ENCODE peak calls at places on chromosomes 12 and 14, in four cellular contexts. X is small intestine, N is tibial nerve, H is IMR-90. T is an unnamed sample.
A peak's percentile ranks its signal among the peaks of the same experiment; 100 is the strongest.

GRCh38 chr12:68291396-68292036 is 38.1 kb upstream of the IL22 start:
- DNase-seq in X (no peak), N (no peak), H (no peak), T (no peak)

GRCh38 chr14:104978774-104979691 is 859 bp upstream of the AHNAK2 start:
- DNase-seq in X (no peak), N (no peak), H (no peak), T (no peak)

GRCh38 chr12:62250671-62251608 is 9.3 kb upstream of the USP15 start:
- DNase-seq in X (no peak), N (no peak), H (peak; percentile 58), T (peak; percentile 82)

GRCh38 chr12:82972624-82973023 is 285.9 kb downstream of the TMTC2 start:
- DNase-seq in X (no peak), N (no peak), H (no peak), T (no peak)

GRCh38 chr12:94571556-94571955 is 78.8 kb downstream of the TMCC3 start:
- DNase-seq in X (peak; percentile 97), N (no peak), H (peak; percentile 76), T (peak; percentile 78)

GRCh38 chr12:108116254-108116653 is 12.8 kb upstream of the WSCD2 start:
- DNase-seq in X (no peak), N (no peak), H (no peak), T (no peak)

GRCh38 chr12:26870491-26871419 is 37.8 kb upstream of the ITPR2 start:
- DNase-seq in X (peak; percentile 46), N (no peak), H (peak; percentile 57), T (peak; percentile 95)

GRCh38 chr14:75002392-75003249 is at the start of gene EIF2B2:
- DNase-seq in X (peak; percentile 98), N (peak; percentile 96), H (peak; percentile 94), T (peak; percentile 96)

GRCh38 chr12:50120953-50121352 is 8.9 kb downstream of the COX14 start:
- DNase-seq in X (peak; percentile 55), N (no peak), H (no peak), T (no peak)

GRCh38 chr12:48970702-48971334 is 717 bp downstream of the WNT10B start:
- DNase-seq in X (no peak), N (no peak), H (no peak), T (no peak)
- H3K4me3 ChIP-seq in X (no peak overlapping the region), N (no peak overlapping the region), H (no peak overlapping the region), T (peak overlapping the region; percentile 48)

GRCh38 chr14:36522972-36523685 is 3.1 kb upstream of the NKX2-1 start:
- DNase-seq in X (no peak), N (no peak), H (no peak), T (no peak)

GRCh38 chr14:36522347-36522971 is 2.4 kb upstream of the NKX2-1 start:
- DNase-seq in X (no peak), N (no peak), H (no peak), T (no peak)

GRCh38 chr14:36520601-36521525 is 831 bp upstream of the NKX2-1 start:
- DNase-seq in X (peak; percentile 5), N (no peak), H (peak; percentile 2), T (no peak)

GRCh38 chr14:36519431-36520321 is at the start of gene NKX2-1:
- DNase-seq in X (no peak), N (no peak), H (no peak), T (no peak)

GRCh38 chr14:36521598-36522345 is 1.7 kb upstream of the NKX2-1 start:
- DNase-seq in X (no peak), N (no peak), H (no peak), T (no peak)
- H3K4me3 ChIP-seq in X (no peak overlapping the region), N (no peak overlapping the region), H (no peak overlapping the region), T (no peak overlapping the region)

DNA sequence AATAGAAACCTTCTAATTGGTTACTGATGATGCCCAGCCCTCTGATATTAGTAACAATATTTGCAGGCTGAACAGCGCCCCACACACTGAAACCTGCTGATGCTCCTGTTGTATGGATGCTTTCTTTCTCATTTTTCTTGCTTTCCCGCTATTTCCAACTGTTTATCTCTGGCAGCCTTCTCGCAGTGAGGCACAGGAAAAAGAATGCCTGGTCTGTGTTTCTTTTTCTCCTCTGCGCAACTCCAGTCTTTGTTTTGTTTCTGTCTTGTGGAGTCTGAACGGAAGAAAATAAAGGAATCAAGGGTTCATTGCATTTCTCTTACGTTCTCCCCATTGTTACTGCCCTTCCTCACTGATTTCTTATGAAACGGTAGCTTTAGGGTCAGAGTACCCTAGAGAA is 451.2 kb downstream of the EGLN3 start:
- DNase-seq in X (no peak), N (no peak), H (no peak), T (no peak)
- H3K4me3 ChIP-seq in X (no peak overlapping the region), N (no peak overlapping the region), H (no peak overlapping the region), T (no peak overlapping the region)

DNA sequence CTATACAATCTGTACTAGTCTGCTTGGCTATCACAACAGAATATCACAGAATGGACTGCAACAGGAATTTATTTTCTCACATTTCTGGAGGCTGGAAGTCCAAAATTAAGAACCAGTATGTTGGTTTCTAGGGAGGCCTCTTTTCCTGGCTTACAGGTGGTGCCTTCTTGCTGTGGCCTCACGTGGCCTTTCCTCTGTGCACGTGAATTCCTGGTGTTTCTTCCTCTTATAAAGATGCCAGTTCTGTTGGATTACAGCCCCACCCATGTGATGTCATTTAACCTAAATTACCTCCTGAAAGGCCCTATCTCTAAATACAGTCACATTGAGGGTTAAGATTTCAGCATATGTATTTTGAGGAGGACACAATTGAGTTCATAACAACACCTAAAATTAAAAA is 32.1 kb upstream of the C2CD5 start:
- DNase-seq in X (peak; percentile 42), N (no peak), H (no peak), T (no peak)
- H3K4me3 ChIP-seq in X (no peak overlapping the region), N (no peak overlapping the region), H (no peak overlapping the region), T (no peak overlapping the region)

GRCh38 chr14:81157431-81157830 is 63.3 kb downstream of the GTF2A1 start:
- DNase-seq in X (no peak), N (no peak), H (no peak), T (no peak)

GRCh38 chr14:81147140-81147897 is 73.4 kb downstream of the GTF2A1 start:
- DNase-seq in X (no peak), N (no peak), H (no peak), T (no peak)

GRCh38 chr14:81148635-81149034 is 72.1 kb downstream of the GTF2A1 start:
- DNase-seq in X (no peak), N (no peak), H (no peak), T (no peak)

GRCh38 chr14:81153187-81153586 is 67.6 kb downstream of the GTF2A1 start:
- DNase-seq in X (no peak), N (no peak), H (no peak), T (no peak)
- H3K4me3 ChIP-seq in X (no peak overlapping the region), N (no peak overlapping the region), H (no peak overlapping the region), T (no peak overlapping the region)

GRCh38 chr12:6829532-6830220 is 1.5 kb downstream of the P3H3 start:
- DNase-seq in X (no peak), N (no peak), H (peak; percentile 43), T (peak; percentile 67)

GRCh38 chr12:6831450-6831995 is 3.3 kb downstream of the P3H3 start:
- DNase-seq in X (no peak), N (no peak), H (no peak), T (no peak)

GRCh38 chr12:6828671-6829531 is 694 bp downstream of the P3H3 start:
- DNase-seq in X (no peak), N (no peak), H (peak; percentile 50), T (peak; percentile 74)

GRCh38 chr12:6831021-6831420 is 2.8 kb downstream of the P3H3 start:
- DNase-seq in X (no peak), N (no peak), H (no peak), T (no peak)

GRCh38 chr12:6830286-6830892 is 2.2 kb downstream of the P3H3 start:
- DNase-seq in X (no peak), N (no peak), H (no peak), T (no peak)
- H3K4me3 ChIP-seq in X (no peak overlapping the region), N (no peak overlapping the region), H (no peak overlapping the region), T (peak overlapping the region; percentile 96)

GRCh38 chr12:76083246-76083735 is 1.2 kb downstream of the NAP1L1 start:
- DNase-seq in X (no peak), N (no peak), H (no peak), T (no peak)

GRCh38 chr12:76084277-76085158 is at the start of gene NAP1L1:
- DNase-seq in X (peak; percentile 88), N (peak; percentile 94), H (peak; percentile 98), T (peak; percentile 99)

GRCh38 chr12:76081909-76082308 is 2.6 kb downstream of the NAP1L1 start:
- DNase-seq in X (no peak), N (no peak), H (no peak), T (no peak)

GRCh38 chr12:76085159-76085868 is 829 bp upstream of the NAP1L1 start:
- DNase-seq in X (no peak), N (no peak), H (peak; percentile 77), T (peak; percentile 56)

DNA sequence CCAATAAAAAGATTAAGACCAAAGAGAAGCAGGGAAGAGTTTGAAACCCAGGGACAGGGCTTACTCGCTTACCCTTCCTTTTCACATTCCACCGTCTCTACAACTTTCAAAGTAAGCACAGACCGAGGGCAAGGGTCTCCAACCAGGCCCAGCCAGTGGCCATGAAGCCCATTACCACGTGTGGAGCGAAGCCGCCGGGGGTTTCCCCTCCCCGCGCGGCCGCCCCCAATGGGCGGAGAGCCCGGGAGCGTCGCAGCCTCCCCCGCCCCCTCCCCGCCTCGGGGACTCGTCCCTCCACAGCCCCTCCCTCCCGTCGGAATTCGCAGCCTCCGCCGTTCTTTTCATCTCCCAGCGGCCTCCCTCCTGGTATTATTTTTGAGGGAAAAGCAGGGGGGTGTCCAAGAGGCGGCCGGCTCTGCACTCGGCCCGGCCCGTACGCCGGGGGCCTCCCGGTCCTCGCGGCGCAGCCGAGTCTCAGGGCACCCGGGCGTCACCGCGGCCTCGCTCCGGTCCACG is 666 bp downstream of the NAP1L1 start:
- DNase-seq in X (peak; percentile 27), N (peak; percentile 30), H (peak; percentile 62), T (peak; percentile 62)
- H3K4me3 ChIP-seq in X (peak overlapping the region; percentile 64), N (peak overlapping the region; percentile 92), H (peak overlapping the region; percentile 82), T (peak overlapping the region; percentile 93)

GRCh38 chr12:65496617-65497016 is 218.1 kb downstream of the MSRB3 start:
- DNase-seq in X (no peak), N (no peak), H (peak; percentile 56), T (peak; percentile 88)
- H3K4me3 ChIP-seq in X (no peak overlapping the region), N (no peak overlapping the region), H (no peak overlapping the region), T (no peak overlapping the region)

GRCh38 chr12:40197590-40197989 is 27.2 kb upstream of the LRRK2 start:
- DNase-seq in X (no peak), N (no peak), H (no peak), T (no peak)
- H3K4me3 ChIP-seq in X (no peak overlapping the region), N (no peak overlapping the region), H (no peak overlapping the region), T (no peak overlapping the region)

T was measured in fibroblast of villous mesenchyme.